ENCODE peak calls at places on chromosomes 16 and 17, in five cellular contexts. One of them, this sample, is unnamed.
A peak's percentile ranks its signal among the peaks of the same experiment; 100 is the strongest.

GRCh38 chr17:34386925-34387550 is 24.0 kb upstream of the CCL1 start:
- DNase-seq in tibial nerve: no peak
- DNase-seq in SHP77: no peak
- DNase-seq in left colon: no peak
- DNase-seq in pulmonary artery endothelial cell: no peak
- DNase-seq in this sample: no peak

GRCh38 chr17:38702900-38703741 is 2.0 kb upstream of the MLLT6 start:
- DNase-seq in tibial nerve: no peak
- DNase-seq in SHP77: no peak
- DNase-seq in left colon: no peak
- DNase-seq in pulmonary artery endothelial cell: no peak
- DNase-seq in this sample: no peak

GRCh38 chr17:78640700-78641099 is 63.5 kb upstream of the DNAH17 start:
- DNase-seq in tibial nerve: no peak
- DNase-seq in SHP77: no peak
- DNase-seq in left colon: no peak
- DNase-seq in pulmonary artery endothelial cell: no peak
- DNase-seq in this sample: no peak

GRCh38 chr16:86584726-86585721 is 6.7 kb downstream of the FOXL1 start:
- DNase-seq in tibial nerve: no peak
- DNase-seq in SHP77: no peak
- DNase-seq in left colon: no peak
- DNase-seq in pulmonary artery endothelial cell: no peak
- DNase-seq in this sample: no peak

GRCh38 chr16:85227262-85227923 is 115.1 kb upstream of the CIBAR2 start:
- DNase-seq in tibial nerve: no peak
- DNase-seq in SHP77: peak; percentile 75
- DNase-seq in left colon: no peak
- DNase-seq in pulmonary artery endothelial cell: no peak
- DNase-seq in this sample: no peak

GRCh38 chr16:67151431-67152097 is 766 bp upstream of the B3GNT9 start:
- DNase-seq in tibial nerve: no peak
- DNase-seq in SHP77: no peak
- DNase-seq in left colon: no peak
- DNase-seq in pulmonary artery endothelial cell: no peak
- DNase-seq in this sample: no peak

GRCh38 chr16:51773491-51773890 is 622.4 kb upstream of the SALL1 start:
- DNase-seq in tibial nerve: no peak
- DNase-seq in SHP77: no peak
- DNase-seq in left colon: no peak
- DNase-seq in pulmonary artery endothelial cell: no peak
- DNase-seq in this sample: no peak

GRCh38 chr17:77476920-77477805 is 336.4 kb downstream of the SEC14L1 start:
- DNase-seq in tibial nerve: peak; percentile 68
- DNase-seq in SHP77: no peak
- DNase-seq in left colon: peak; percentile 76
- DNase-seq in pulmonary artery endothelial cell: peak; percentile 33
- DNase-seq in this sample: no peak

GRCh38 chr16:87780385-87780989 is 14.7 kb upstream of the KLHDC4 start:
- DNase-seq in tibial nerve: no peak
- DNase-seq in SHP77: peak; percentile 81
- DNase-seq in left colon: peak; percentile 60
- DNase-seq in pulmonary artery endothelial cell: no peak
- DNase-seq in this sample: peak; percentile 15

GRCh38 chr16:11181889-11182279 is 74.1 kb downstream of the SOCS1 start:
- DNase-seq in tibial nerve: no peak
- DNase-seq in SHP77: no peak
- DNase-seq in left colon: no peak
- DNase-seq in pulmonary artery endothelial cell: no peak
- DNase-seq in this sample: no peak

GRCh38 chr16:21656795-21657768 is 4.7 kb upstream of the IGSF6 start:
- DNase-seq in tibial nerve: no peak
- DNase-seq in SHP77: peak; percentile 2
- DNase-seq in left colon: no peak
- DNase-seq in pulmonary artery endothelial cell: no peak
- DNase-seq in this sample: peak; percentile 29

GRCh38 chr16:28027055-28027454 is 36.5 kb downstream of the GSG1L start:
- DNase-seq in tibial nerve: no peak
- DNase-seq in SHP77: no peak
- DNase-seq in left colon: no peak
- DNase-seq in pulmonary artery endothelial cell: no peak
- DNase-seq in this sample: no peak